ENCODE peak calls at places on chromosomes 7 and 10, in seven cellular contexts. Y is PC-3; R is PC-9; L is fibroblast of lung; Q is naive thymus-derived CD4-positive, alpha-beta T cell; J is mucosa of descending colon; U is transverse colon. G is an unnamed sample. For H3K36me3 and H3K9me3, the result is how much of the 10 kb centered on the place peaks cover.

GRCh38 chr7:51262796-51263519 is 53.7 kb downstream of the COBL start:
- DNase-seq in Y (peak), R (no peak), L (no peak), Q (no peak), J (no peak), U (no peak), G (no peak)

GRCh38 chr10:6987536-6987945 is 407.5 kb upstream of the PRKCQ start:
- DNase-seq in Y (no peak), R (no peak), L (no peak), Q (no peak), J (no peak), U (no peak), G (no peak)

GRCh38 chr10:75857269-75857846 is 425.9 kb downstream of the LRMDA start:
- DNase-seq in Y (no peak), R (no peak), L (no peak), Q (no peak), J (no peak), U (no peak), G (no peak)

GRCh38 chr7:93461350-93461749 is 113.2 kb downstream of the CALCR start:
- DNase-seq in Y (peak), R (no peak), L (no peak), Q (no peak), J (no peak), U (no peak), G (no peak)

GRCh38 chr7:31336202-31337035 is 4.1 kb downstream of the NEUROD6 start:
- DNase-seq in Y (no peak), R (no peak), L (no peak), Q (no peak), J (peak), U (no peak), G (no peak)

GRCh38 chr10:126731613-126731995 is 61.1 kb upstream of the C10orf90 start:
- DNase-seq in Y (no peak), R (no peak), L (peak), Q (no peak), J (no peak), U (no peak), G (no peak)

GRCh38 chr7:167087-167855 is 25.1 kb upstream of the FAM20C start:
- DNase-seq in Y (no peak), R (no peak), L (no peak), Q (no peak), J (no peak), U (no peak), G (no peak)

GRCh38 chr7:43753401-43753800 is 5.1 kb upstream of the BLVRA start:
- DNase-seq in Y (no peak), R (peak), L (no peak), Q (no peak), J (no peak), U (no peak), G (no peak)

GRCh38 chr10:122375761-122376160 is 1.3 kb downstream of the PLEKHA1 start:
- DNase-seq in Y (no peak), R (no peak), L (no peak), Q (no peak), J (no peak), U (no peak), G (no peak)

GRCh38 chr7:18890134-18890533 is 227.3 kb downstream of the TWIST1 start:
- DNase-seq in Y (peak), R (no peak), L (peak), Q (no peak), J (no peak), U (no peak), G (no peak)

GRCh38 chr10:124002391-124003069 is 90.9 kb downstream of the CHST15 start:
- DNase-seq in Y (no peak), R (no peak), L (no peak), Q (no peak), J (no peak), U (no peak), G (no peak)

GRCh38 chr10:89245802-89246201 is 5.8 kb downstream of the LIPA start:
- DNase-seq in Y (no peak), R (no peak), L (no peak), Q (no peak), J (no peak), U (no peak), G (no peak)

GRCh38 chr7:47979145-47979831 is at the start of gene HUS1:
- DNase-seq in Y (peak), R (peak), L (peak), Q (peak), J (peak), U (peak), G (peak)

DNA sequence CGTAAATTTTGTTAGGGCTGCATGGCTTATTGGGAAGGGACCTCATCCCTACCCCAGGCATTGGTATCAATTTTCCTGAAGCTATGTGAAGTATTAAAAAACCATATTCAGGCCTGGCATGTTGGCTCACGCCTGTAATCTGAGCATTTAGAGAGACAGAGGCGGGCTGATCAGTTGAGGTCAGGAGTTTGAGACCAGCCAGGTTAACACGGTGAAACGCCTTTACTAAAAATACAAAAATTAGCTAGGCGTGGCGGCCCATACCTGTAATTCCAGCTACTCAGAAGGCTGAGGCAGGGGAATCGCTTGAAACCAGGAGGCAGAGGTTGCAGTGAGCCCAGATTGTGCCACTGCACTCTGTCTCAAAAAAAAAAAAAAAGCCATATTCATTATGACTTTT is 7.1 kb downstream of the TASOR2 start:
- DNase-seq in Y (no peak), R (no peak), L (no peak), Q (no peak), J (no peak), U (no peak), G (no peak)
- H3K36me3 ChIP-seq in Y (under half), R (under half), L (under half), Q (under half), J (under half), U (under half), G (under half)

DNA sequence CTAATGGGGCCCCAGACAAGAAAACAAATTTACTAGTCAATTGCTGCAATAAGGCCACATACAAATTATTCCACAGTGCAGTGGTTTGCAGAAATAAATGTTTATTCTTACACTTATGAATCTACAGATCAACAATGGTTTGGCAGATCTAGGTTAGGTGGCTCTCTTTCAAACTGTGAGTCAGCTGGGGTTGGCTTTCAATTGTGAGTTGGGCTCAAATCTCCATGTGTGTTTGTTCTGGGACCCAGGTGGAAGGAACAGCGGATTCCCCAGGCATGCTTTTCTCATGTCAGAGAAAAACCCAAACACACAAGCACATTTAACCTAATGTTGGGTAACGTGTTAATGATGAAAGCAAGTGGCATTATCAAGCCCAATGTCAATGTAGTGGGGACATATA is 25.6 kb upstream of the CELF2 start:
- DNase-seq in Y (no peak), R (no peak), L (no peak), Q (no peak), J (no peak), U (no peak), G (no peak)
- H3K4me3 ChIP-seq in Y (no peak), R (no peak), L (no peak), Q (no peak), J (no peak), U (no peak), G (no peak)

DNA sequence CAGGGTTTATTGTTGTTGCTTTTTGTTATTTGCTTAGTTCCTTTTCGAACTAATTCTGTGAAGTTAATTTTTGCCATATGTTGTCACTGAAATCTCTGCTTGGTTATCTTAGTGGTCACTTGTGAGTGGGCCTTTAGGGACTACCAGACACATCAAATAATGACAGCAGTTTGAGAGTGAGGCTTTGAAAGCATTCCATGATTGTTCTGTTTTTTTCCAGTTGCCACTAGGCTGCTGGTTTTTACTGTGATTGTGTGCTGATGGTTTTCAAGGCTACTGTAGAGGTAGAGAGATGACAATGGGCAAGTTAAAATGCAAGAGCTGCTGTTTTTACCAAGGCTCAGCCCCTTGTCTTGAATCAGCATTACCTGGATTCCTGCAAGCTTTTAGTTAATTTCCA is 20.0 kb downstream of the SEPTIN7 start:
- DNase-seq in Y (no peak), R (no peak), L (no peak), Q (no peak), J (no peak), U (no peak), G (no peak)
- H3K9me3 ChIP-seq in Y (under half), R (under half), L (under half), Q (under half), J (under half), U (under half), G (under half)

GRCh38 chr10:79224992-79225391 is 122.3 kb upstream of the PPIF start:
- DNase-seq in Y (no peak), R (no peak), L (no peak), Q (no peak), J (no peak), U (no peak), G (no peak)
- H3K36me3 ChIP-seq in Y (under half), R (under half), L (under half), Q (under half), J (under half), U (under half), G (under half)

GRCh38 chr10:61628199-61628874 is 34.4 kb upstream of the CABCOCO1 start:
- DNase-seq in Y (peak), R (peak), L (peak), Q (no peak), J (no peak), U (no peak), G (no peak)

GRCh38 chr10:61627266-61627665 is 35.5 kb upstream of the CABCOCO1 start:
- DNase-seq in Y (no peak), R (no peak), L (peak), Q (no peak), J (no peak), U (no peak), G (no peak)

GRCh38 chr10:61629594-61629993 is 33.1 kb upstream of the CABCOCO1 start:
- DNase-seq in Y (no peak), R (no peak), L (no peak), Q (no peak), J (no peak), U (no peak), G (no peak)

GRCh38 chr10:61626209-61626608 is 36.5 kb upstream of the CABCOCO1 start:
- DNase-seq in Y (no peak), R (no peak), L (no peak), Q (no peak), J (no peak), U (no peak), G (no peak)

GRCh38 chr10:61628875-61629513 is 33.7 kb upstream of the CABCOCO1 start:
- DNase-seq in Y (peak), R (peak), L (peak), Q (no peak), J (no peak), U (no peak), G (no peak)
- H3K4me3 ChIP-seq in Y (no peak), R (no peak), L (no peak), Q (no peak), J (no peak), U (no peak), G (no peak)

GRCh38 chr10:17196573-17196972 is 4.9 kb downstream of the TRDMT1 start:
- DNase-seq in Y (no peak), R (no peak), L (no peak), Q (no peak), J (no peak), U (no peak), G (no peak)

GRCh38 chr10:17196045-17196444 is 5.4 kb downstream of the TRDMT1 start:
- DNase-seq in Y (no peak), R (no peak), L (no peak), Q (no peak), J (no peak), U (no peak), G (no peak)

GRCh38 chr10:17190602-17191001 is 10.9 kb downstream of the TRDMT1 start:
- DNase-seq in Y (no peak), R (no peak), L (no peak), Q (no peak), J (no peak), U (no peak), G (no peak)

GRCh38 chr10:17199351-17199804 is 2.1 kb downstream of the TRDMT1 start:
- DNase-seq in Y (peak), R (no peak), L (peak), Q (no peak), J (no peak), U (no peak), G (no peak)

GRCh38 chr10:17195083-17195482 is 6.4 kb downstream of the TRDMT1 start:
- DNase-seq in Y (no peak), R (no peak), L (no peak), Q (no peak), J (no peak), U (no peak), G (no peak)
- H3K9me3 ChIP-seq in Y (under half), R (under half), L (under half), Q (under half), J (under half), U (under half), G (under half)

DNA sequence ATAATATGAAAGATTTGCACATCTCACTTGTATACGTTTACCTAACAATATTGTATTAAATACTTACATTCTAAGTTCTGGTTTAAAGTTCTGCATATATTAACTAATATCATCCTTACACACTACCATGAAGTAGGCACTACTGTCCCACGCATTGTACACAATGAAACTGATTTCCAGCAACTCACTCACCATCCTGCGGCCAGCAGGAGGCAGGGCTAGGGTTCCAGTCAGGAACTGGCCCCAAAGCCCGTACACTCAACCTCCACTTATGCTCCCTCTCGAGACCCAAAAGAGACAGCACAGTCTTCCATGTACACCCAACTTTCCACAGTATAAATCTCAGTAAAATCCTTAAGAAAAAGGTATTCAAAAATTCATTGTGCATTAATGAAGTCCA is 41.4 kb downstream of the GRID1 start:
- DNase-seq in Y (no peak), R (no peak), L (no peak), Q (no peak), J (no peak), U (no peak), G (no peak)
- H3K36me3 ChIP-seq in Y (under half), R (under half), L (under half), Q (under half), J (under half), U (under half), G (under half)

DNA sequence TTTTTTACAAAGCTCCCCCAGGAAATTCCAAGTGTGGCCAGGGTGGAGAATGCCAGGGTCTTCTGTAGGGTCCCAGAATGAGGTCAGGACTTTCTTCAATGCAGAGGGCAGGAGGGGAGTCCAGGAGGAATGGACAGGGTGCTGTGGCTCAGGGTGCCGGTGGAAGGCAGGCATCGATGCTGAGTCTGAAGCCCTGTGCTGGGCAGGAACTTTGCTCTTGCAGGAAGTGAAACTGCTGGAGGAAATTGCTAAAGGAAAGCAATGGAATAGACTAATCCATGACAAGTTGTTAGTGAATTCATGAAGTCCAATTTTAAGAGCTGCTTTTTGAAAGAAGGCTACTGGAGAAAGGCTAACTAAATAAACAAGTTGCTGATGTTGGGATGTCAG is 14.8 kb downstream of the PTPRE start:
- DNase-seq in Y (no peak), R (no peak), L (no peak), Q (no peak), J (no peak), U (no peak), G (no peak)
- H3K4me3 ChIP-seq in Y (no peak), R (no peak), L (no peak), Q (no peak), J (no peak), U (no peak), G (no peak)

G was measured in CD4-positive, CD25-positive, alpha-beta regulatory T cell.